ENCODE peak calls at places on chromosomes 7 and 10, in four cellular contexts. One of them, this sample, is unnamed.

GRCh38 chr7:107394831-107395230 is 75.0 kb upstream of the GPR22 start:
- DNase-seq in H9: no peak
- DNase-seq in H1: no peak
- DNase-seq in mesenchymal stem cell: peak
- DNase-seq in this sample: no peak

GRCh38 chr10:71852335-71852937 is 1.4 kb upstream of the PSAP start:
- DNase-seq in H9: no peak
- DNase-seq in H1: no peak
- DNase-seq in mesenchymal stem cell: no peak
- DNase-seq in this sample: no peak

GRCh38 chr7:66638309-66639099 is 9.8 kb downstream of the KCTD7 start:
- DNase-seq in H9: no peak
- DNase-seq in mesenchymal stem cell: no peak
- DNase-seq in H1: no peak
- DNase-seq in this sample: no peak

GRCh38 chr7:140213684-140214074 is 36.9 kb upstream of the KDM7A start:
- DNase-seq in H9: no peak
- DNase-seq in H1: no peak
- DNase-seq in mesenchymal stem cell: no peak
- DNase-seq in this sample: no peak

GRCh38 chr10:45375716-45376231 is 1.8 kb downstream of the ALOX5 start:
- DNase-seq in H1: no peak
- DNase-seq in mesenchymal stem cell: no peak
- DNase-seq in H9: no peak
- DNase-seq in this sample: no peak

GRCh38 chr10:63267414-63268138 is 134.4 kb downstream of the NRBF2 start:
- DNase-seq in H1: no peak
- DNase-seq in H9: no peak
- DNase-seq in mesenchymal stem cell: peak
- DNase-seq in this sample: no peak

GRCh38 chr7:146510088-146510680 is 393.6 kb downstream of the CNTNAP2 start:
- DNase-seq in mesenchymal stem cell: no peak
- DNase-seq in H9: no peak
- DNase-seq in H1: no peak
- DNase-seq in this sample: no peak

GRCh38 chr7:97639036-97639435 is 92.8 kb upstream of the TAC1 start:
- DNase-seq in mesenchymal stem cell: no peak
- DNase-seq in H1: no peak
- DNase-seq in H9: peak
- DNase-seq in this sample: peak

GRCh38 chr10:94673614-94674321 is 9.8 kb upstream of the CYP2C18 start:
- DNase-seq in H1: no peak
- DNase-seq in H9: no peak
- DNase-seq in mesenchymal stem cell: no peak
- DNase-seq in this sample: no peak

GRCh38 chr10:97169911-97170693 is 15.7 kb downstream of the SLIT1 start:
- DNase-seq in mesenchymal stem cell: no peak
- DNase-seq in H1: no peak
- DNase-seq in H9: no peak
- DNase-seq in this sample: no peak

GRCh38 chr7:102991540-102992214 is 78.9 kb downstream of the LRRC17 start:
- DNase-seq in H9: no peak
- DNase-seq in H1: no peak
- DNase-seq in mesenchymal stem cell: peak
- DNase-seq in this sample: no peak

GRCh38 chr7:53315986-53316385 is 280.6 kb downstream of the POM121L12 start:
- DNase-seq in mesenchymal stem cell: no peak
- DNase-seq in H1: no peak
- DNase-seq in H9: no peak
- DNase-seq in this sample: no peak

GRCh38 chr7:43116451-43116850 is 4.0 kb downstream of the HECW1 start:
- DNase-seq in H9: no peak
- DNase-seq in H1: no peak
- DNase-seq in mesenchymal stem cell: no peak
- DNase-seq in this sample: no peak

GRCh38 chr7:150357771-150358427 is 10.7 kb upstream of the REPIN1 start:
- DNase-seq in H9: no peak
- DNase-seq in H1: no peak
- DNase-seq in mesenchymal stem cell: peak
- DNase-seq in this sample: no peak

GRCh38 chr7:7732566-7733290 is 14.3 kb upstream of the RPA3 start:
- DNase-seq in H9: no peak
- DNase-seq in H1: no peak
- DNase-seq in mesenchymal stem cell: peak
- DNase-seq in this sample: peak

GRCh38 chr10:110758898-110759297 is 112.8 kb upstream of the PDCD4 start:
- DNase-seq in H1: peak
- DNase-seq in H9: no peak
- DNase-seq in mesenchymal stem cell: peak
- DNase-seq in this sample: no peak

GRCh38 chr7:83876593-83876992 is 227.7 kb upstream of the SEMA3E start:
- DNase-seq in H1: no peak
- DNase-seq in H9: no peak
- DNase-seq in mesenchymal stem cell: peak
- DNase-seq in this sample: no peak

GRCh38 chr7:113751547-113751946 is 167.3 kb downstream of the PPP1R3A start:
- DNase-seq in H1: no peak
- DNase-seq in H9: no peak
- DNase-seq in mesenchymal stem cell: no peak
- DNase-seq in this sample: no peak

GRCh38 chr10:132463333-132464255 is 66.6 kb downstream of the PWWP2B start:
- DNase-seq in mesenchymal stem cell: no peak
- DNase-seq in H1: no peak
- DNase-seq in H9: no peak
- DNase-seq in this sample: no peak

GRCh38 chr7:143455494-143455893 is 12.2 kb downstream of the TAS2R60 start:
- DNase-seq in mesenchymal stem cell: no peak
- DNase-seq in H9: no peak
- DNase-seq in H1: no peak
- DNase-seq in this sample: no peak

GRCh38 chr10:30742471-30742870 is 112.9 kb upstream of the LYZL2 start:
- DNase-seq in mesenchymal stem cell: no peak
- DNase-seq in H9: no peak
- DNase-seq in H1: no peak
- DNase-seq in this sample: no peak

GRCh38 chr10:22612316-22612715 is 102.1 kb downstream of the PIP4K2A start:
- DNase-seq in H1: no peak
- DNase-seq in mesenchymal stem cell: no peak
- DNase-seq in H9: no peak
- DNase-seq in this sample: no peak

GRCh38 chr7:84232653-84233052 is 38.1 kb upstream of the SEMA3A start:
- DNase-seq in mesenchymal stem cell: peak
- DNase-seq in H1: no peak
- DNase-seq in H9: no peak
- DNase-seq in this sample: no peak

GRCh38 chr10:114223066-114223465 is 16.0 kb upstream of the VWA2 start:
- DNase-seq in H1: no peak
- DNase-seq in H9: no peak
- DNase-seq in mesenchymal stem cell: no peak
- DNase-seq in this sample: no peak

GRCh38 chr10:13099144-13099665 is 758 bp upstream of the OPTN start:
- DNase-seq in H1: peak
- DNase-seq in H9: peak
- DNase-seq in mesenchymal stem cell: peak
- DNase-seq in this sample: peak

GRCh38 chr7:39758234-39758970 is 135.0 kb downstream of the RALA start:
- DNase-seq in H1: no peak
- DNase-seq in mesenchymal stem cell: no peak
- DNase-seq in H9: no peak
- DNase-seq in this sample: no peak

GRCh38 chr7:144834516-144835165 is 1.2 kb downstream of the TPK1 start:
- DNase-seq in H1: no peak
- DNase-seq in H9: no peak
- DNase-seq in mesenchymal stem cell: no peak
- DNase-seq in this sample: no peak

GRCh38 chr7:42389697-42390096 is 152.7 kb upstream of the GLI3 start:
- DNase-seq in H1: no peak
- DNase-seq in H9: no peak
- DNase-seq in mesenchymal stem cell: no peak
- DNase-seq in this sample: no peak

GRCh38 chr10:115902596-115902995 is 370.4 kb downstream of the GFRA1 start:
- DNase-seq in H1: no peak
- DNase-seq in H9: no peak
- DNase-seq in mesenchymal stem cell: no peak
- DNase-seq in this sample: no peak

GRCh38 chr7:100266576-100267354 is 40.7 kb upstream of the SPDYE3 start:
- DNase-seq in H9: no peak
- DNase-seq in H1: no peak
- DNase-seq in mesenchymal stem cell: no peak
- DNase-seq in this sample: no peak

GRCh38 chr10:104325436-104326430 is 12.5 kb downstream of the ITPRIP start:
- DNase-seq in mesenchymal stem cell: no peak
- DNase-seq in H1: no peak
- DNase-seq in H9: no peak
- DNase-seq in this sample: no peak

GRCh38 chr7:67019562-67020390 is 23.1 kb downstream of the TYW1 start:
- DNase-seq in H1: no peak
- DNase-seq in mesenchymal stem cell: no peak
- DNase-seq in H9: no peak
- DNase-seq in this sample: no peak

GRCh38 chr7:14858410-14858809 is 44.1 kb downstream of the DGKB start:
- DNase-seq in mesenchymal stem cell: no peak
- DNase-seq in H1: no peak
- DNase-seq in H9: no peak
- DNase-seq in this sample: no peak

DNA sequence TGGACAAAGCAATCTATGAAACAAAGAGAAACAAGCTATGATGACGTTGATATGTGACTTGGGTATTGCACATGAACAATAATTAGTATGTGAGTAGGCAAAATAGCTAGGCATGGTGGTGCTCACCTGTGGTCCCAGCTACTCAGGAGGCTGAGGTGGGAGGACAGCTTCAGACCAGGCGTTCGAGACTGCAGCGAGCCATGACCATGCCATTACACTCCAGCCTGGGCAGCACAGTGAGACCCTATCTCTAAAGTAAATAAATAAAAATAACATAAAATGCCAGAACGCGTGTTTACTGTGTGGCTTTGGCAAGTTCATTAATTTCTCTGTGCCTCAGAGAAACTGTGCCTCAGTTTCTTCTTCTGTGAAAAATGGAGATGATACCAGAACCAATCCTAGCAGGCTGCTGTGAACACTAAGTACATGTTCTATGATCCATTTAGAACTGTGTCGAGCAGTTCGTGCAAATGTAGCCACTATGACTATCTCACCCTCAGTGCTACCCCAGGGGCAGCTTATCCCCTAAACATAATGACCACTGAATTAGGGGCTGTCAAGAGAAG is 9.3 kb upstream of the TNS3 start:
- DNase-seq in mesenchymal stem cell: no peak
- DNase-seq in H1: no peak
- DNase-seq in H9: no peak
- DNase-seq in this sample: no peak
- H2BK12ac ChIP-seq in mesenchymal stem cell: peak
- H2BK12ac ChIP-seq in H1: peak
- H2BK12ac ChIP-seq in H9: peak
- H2BK12ac ChIP-seq in this sample: no peak

GRCh38 chr7:72709909-72710308 is 118.1 kb downstream of the TYW1B start:
- DNase-seq in H9: no peak
- DNase-seq in mesenchymal stem cell: no peak
- DNase-seq in H1: no peak
- DNase-seq in this sample: no peak
- H2BK12ac ChIP-seq in H9: no peak
- H2BK12ac ChIP-seq in mesenchymal stem cell: no peak
- H2BK12ac ChIP-seq in H1: no peak
- H2BK12ac ChIP-seq in this sample: no peak

GRCh38 chr7:117781707-117782106 is 91.5 kb downstream of the CTTNBP2 start:
- DNase-seq in H1: no peak
- DNase-seq in H9: no peak
- DNase-seq in mesenchymal stem cell: no peak
- DNase-seq in this sample: no peak
- H2BK12ac ChIP-seq in H1: no peak
- H2BK12ac ChIP-seq in H9: no peak
- H2BK12ac ChIP-seq in mesenchymal stem cell: no peak
- H2BK12ac ChIP-seq in this sample: no peak

DNA sequence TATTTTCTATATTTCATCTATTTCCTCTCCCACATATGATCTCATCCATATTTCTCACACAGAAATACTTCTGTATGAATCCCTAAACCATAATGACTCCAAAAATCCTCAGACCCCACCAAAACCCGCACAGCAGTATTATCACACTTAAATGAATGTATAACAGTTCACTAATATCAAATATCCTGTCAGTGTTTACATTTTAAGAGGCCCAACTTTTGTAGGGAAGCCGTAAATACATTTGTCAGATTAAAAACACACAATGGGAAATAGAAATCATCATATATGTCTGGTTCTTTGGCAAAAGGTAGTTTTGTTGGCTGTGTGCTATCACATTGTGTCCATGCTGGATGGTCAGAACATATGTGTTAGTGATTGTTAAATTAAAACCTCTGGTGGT is 4.2 kb downstream of the AUTS2 start:
- DNase-seq in mesenchymal stem cell: no peak
- DNase-seq in H9: no peak
- DNase-seq in H1: no peak
- DNase-seq in this sample: no peak
- H2BK12ac ChIP-seq in mesenchymal stem cell: no peak
- H2BK12ac ChIP-seq in H9: no peak
- H2BK12ac ChIP-seq in H1: no peak
- H2BK12ac ChIP-seq in this sample: no peak

GRCh38 chr7:16498122-16498521 is 28.5 kb upstream of the LRRC72 start:
- DNase-seq in H9: no peak
- DNase-seq in mesenchymal stem cell: no peak
- DNase-seq in H1: no peak
- DNase-seq in this sample: no peak
- H2BK12ac ChIP-seq in H9: no peak
- H2BK12ac ChIP-seq in mesenchymal stem cell: no peak
- H2BK12ac ChIP-seq in H1: no peak
- H2BK12ac ChIP-seq in this sample: no peak

This sample was measured in neuronal stem cell.